ENCODE peak calls at places on chromosomes 4 and X, in nine cellular contexts. F is KBM-7; W is activated T-cell treated with anti-CD3 and anti-CD28 coated beads, Interleukin-2, amount 50 U/mL, for 4 hours; U is K562; H is stimulated activated CD4-positive, alpha-beta T cell treated with anti-CD3 and anti-CD28 coated beads, TNF-alpha, amount 100 ng/mL, for 4 hours; O is stomach; J is dermis microvascular lymphatic vessel endothelial cell; D is iris pigment epithelial cell; I is right atrium auricular region. Q is an unnamed sample.

GRCh38 chr4:25930722-25931354 is 16.8 kb downstream of the SMIM20 start:
- DNase-seq in J (no peak), F (no peak), U (no peak), W (no peak), D (no peak), I (no peak), H (no peak), O (no peak), Q (no peak)

GRCh38 chr4:150540536-150540935 is 41.4 kb upstream of the MAB21L2 start:
- DNase-seq in W (no peak), H (no peak), U (no peak), F (no peak), D (no peak), I (no peak), O (no peak), J (no peak), Q (no peak)

GRCh38 chr4:179751669-179752068 is 2309.4 kb upstream of the AGA start:
- DNase-seq in U (no peak), H (no peak), J (no peak), F (no peak), O (no peak), W (no peak), D (no peak), I (no peak), Q (no peak)

GRCh38 chrX:101419489-101419888 is 11.5 kb downstream of the HNRNPH2 start:
- DNase-seq in J (no peak), W (no peak), H (no peak), O (no peak), F (no peak), I (no peak), D (no peak), U (no peak), Q (no peak)

GRCh38 chrX:10098235-10098819 is 58.4 kb upstream of the CLCN4 start:
- DNase-seq in H (peak), U (no peak), I (no peak), F (no peak), J (no peak), W (peak), D (no peak), O (no peak), Q (no peak)

GRCh38 chr4:41879552-41879951 is 55.7 kb upstream of the TMEM33 start:
- DNase-seq in H (no peak), O (no peak), U (no peak), D (no peak), I (no peak), J (no peak), W (no peak), F (no peak), Q (no peak)

GRCh38 chr4:158895797-158896442 is 127.1 kb downstream of the FNIP2 start:
- DNase-seq in F (peak), J (peak), I (no peak), W (no peak), D (peak), O (peak), H (no peak), U (no peak), Q (peak)

GRCh38 chr4:170243662-170244288 is 154.0 kb upstream of the AADAT start:
- DNase-seq in O (no peak), F (peak), U (no peak), H (no peak), I (no peak), J (no peak), W (no peak), D (peak), Q (no peak)

GRCh38 chr4:122117743-122118142 is 34.4 kb upstream of the BLTP1 start:
- DNase-seq in O (no peak), H (no peak), F (no peak), U (no peak), I (no peak), D (no peak), W (no peak), J (no peak), Q (no peak)

GRCh38 chr4:38891051-38891738 is 23.6 kb downstream of the FAM114A1 start:
- DNase-seq in W (no peak), J (no peak), O (no peak), H (no peak), F (no peak), I (no peak), D (no peak), U (no peak), Q (no peak)

GRCh38 chr4:41366911-41367517 is 110.3 kb downstream of the UCHL1 start:
- DNase-seq in J (no peak), D (no peak), H (no peak), F (no peak), I (no peak), U (no peak), W (no peak), O (no peak), Q (no peak)

GRCh38 chrX:51568586-51568985 is 50.1 kb downstream of the CENPVL3 start:
- DNase-seq in U (no peak), W (no peak), F (no peak), D (peak), O (no peak), I (no peak), J (no peak), H (no peak), Q (no peak)

GRCh38 chrX:83326517-83326916 is 181.6 kb upstream of the POU3F4 start:
- DNase-seq in O (no peak), I (no peak), H (no peak), W (no peak), F (no peak), J (no peak), U (no peak), D (no peak), Q (no peak)

GRCh38 chr4:100486496-100486895 is 31.3 kb downstream of the EMCN start:
- DNase-seq in D (no peak), U (no peak), O (peak), W (no peak), H (no peak), F (no peak), I (no peak), J (no peak), Q (no peak)

GRCh38 chr4:24322517-24322916 is 261.8 kb downstream of the DHX15 start:
- DNase-seq in J (no peak), I (no peak), U (no peak), F (no peak), H (no peak), W (no peak), D (no peak), O (no peak), Q (no peak)

GRCh38 chr4:121977251-121978168 is 25.6 kb upstream of the TRPC3 start:
- DNase-seq in F (no peak), U (no peak), O (no peak), I (no peak), J (no peak), H (no peak), W (no peak), D (peak), Q (no peak)

GRCh38 chrX:21728276-21728968 is 29.5 kb downstream of the SMPX start:
- DNase-seq in U (no peak), F (no peak), J (no peak), H (no peak), O (no peak), I (no peak), D (no peak), W (no peak), Q (no peak)

GRCh38 chr4:46886711-46887110 is 22.3 kb downstream of the COX7B2 start:
- DNase-seq in U (no peak), O (no peak), D (peak), H (no peak), F (peak), J (peak), I (no peak), W (no peak), Q (no peak)

GRCh38 chr4:143344011-143344410 is 7.3 kb downstream of the GAB1 start:
- DNase-seq in O (no peak), U (no peak), F (no peak), I (no peak), D (no peak), W (no peak), J (no peak), H (no peak), Q (no peak)

GRCh38 chr4:182807346-182807745 is 109.8 kb downstream of the DCTD start:
- DNase-seq in I (no peak), F (no peak), U (no peak), O (no peak), J (no peak), H (no peak), W (no peak), D (no peak), Q (peak)

GRCh38 chrX:68999931-69000330 is 165.3 kb downstream of the PJA1 start:
- DNase-seq in D (no peak), J (peak), O (no peak), W (no peak), U (no peak), H (no peak), I (no peak), F (no peak), Q (no peak)

GRCh38 chrX:45372151-45372550 is 171.5 kb upstream of the DIPK2B start:
- DNase-seq in J (no peak), F (no peak), I (no peak), W (no peak), O (no peak), U (no peak), H (no peak), D (no peak), Q (no peak)

GRCh38 chr4:150106886-150107285 is 28.6 kb downstream of the DCLK2 start:
- DNase-seq in W (no peak), I (no peak), D (no peak), O (no peak), J (no peak), F (no peak), H (no peak), U (no peak), Q (no peak)

GRCh38 chrX:42396136-42396535 is 381.8 kb downstream of the PPP1R2C start:
- DNase-seq in O (no peak), J (no peak), F (no peak), H (no peak), D (no peak), I (no peak), W (no peak), U (no peak), Q (no peak)

GRCh38 chr4:48898733-48899431 is 7.7 kb downstream of the OCIAD2 start:
- DNase-seq in O (no peak), W (no peak), J (peak), I (no peak), U (no peak), H (no peak), D (peak), F (peak), Q (no peak)

GRCh38 chr4:39976945-39977488 is 694 bp downstream of the PDS5A start:
- DNase-seq in F (peak), W (peak), J (peak), U (no peak), D (peak), H (peak), O (peak), I (no peak), Q (peak)

GRCh38 chrX:11688201-11688600 is 22.5 kb upstream of the ARHGAP6 start:
- DNase-seq in W (no peak), D (no peak), U (no peak), I (no peak), F (no peak), H (no peak), O (no peak), J (no peak), Q (no peak)

GRCh38 chr4:3469386-3470243 is 6.5 kb downstream of the DOK7 start:
- DNase-seq in H (no peak), O (peak), F (no peak), W (no peak), I (no peak), D (no peak), U (no peak), J (no peak), Q (no peak)

GRCh38 chrX:46929439-46930018 is 17.3 kb downstream of the JADE3 start:
- DNase-seq in J (peak), U (no peak), I (no peak), D (peak), W (no peak), H (no peak), F (no peak), O (no peak), Q (no peak)

GRCh38 chrX:46665232-46666162 is 91.9 kb downstream of the CHST7 start:
- DNase-seq in O (no peak), H (no peak), W (no peak), U (no peak), F (no peak), D (no peak), I (no peak), J (peak), Q (no peak)

GRCh38 chrX:41491267-41492004 is 44.3 kb downstream of the NYX start:
- DNase-seq in F (peak), H (no peak), U (no peak), W (no peak), I (peak), J (peak), D (peak), O (no peak), Q (no peak)